ENCODE peak calls at places on chromosomes 16 and 17, in eight cellular contexts. V, F, Z, P, A, O, B and H are unnamed samples.

GRCh38 chr17:82598256-82599011 is 49.8 kb downstream of the WDR45B start:
- DNase-seq in V (no peak), F (no peak), Z (no peak), P (peak; percentile 75), A (no peak), O (peak; percentile 37), B (no peak), H (peak; percentile 59)

GRCh38 chr17:40448639-40449261 is 5.5 kb downstream of the IGFBP4 start:
- DNase-seq in V (no peak), F (peak; percentile 89), Z (no peak), P (no peak), A (no peak), O (peak; percentile 76), B (peak; percentile 76), H (no peak)

GRCh38 chr16:69107311-69107962 is 2.0 kb downstream of the HAS3 start:
- DNase-seq in V (peak; percentile 61), F (peak; percentile 74), Z (no peak), P (no peak), A (no peak), O (peak; percentile 67), B (peak; percentile 80), H (no peak)

GRCh38 chr17:77140166-77140877 is 447 bp upstream of the SEC14L1 start:
- DNase-seq in V (peak; percentile 99), F (peak; percentile 100), Z (peak; percentile 99), P (peak; percentile 100), A (peak; percentile 99), O (peak; percentile 100), B (peak; percentile 100), H (peak; percentile 99)

GRCh38 chr17:36085710-36086268 is 4.2 kb downstream of the CCL3 start:
- DNase-seq in V (no peak), F (no peak), Z (no peak), P (no peak), A (no peak), O (no peak), B (no peak), H (no peak)

GRCh38 chr17:82373731-82374625 is 2.4 kb downstream of the UTS2R start:
- DNase-seq in V (peak; percentile 48), F (no peak), Z (no peak), P (no peak), A (no peak), O (peak; percentile 14), B (no peak), H (peak; percentile 65)

GRCh38 chr17:43330876-43331639 is 67.7 kb upstream of the ARL4D start:
- DNase-seq in V (no peak), F (no peak), Z (no peak), P (no peak), A (no peak), O (no peak), B (no peak), H (no peak)

GRCh38 chr17:80847506-80848230 is 144.0 kb upstream of the CHMP6 start:
- DNase-seq in V (peak; percentile 48), F (peak; percentile 79), Z (no peak), P (no peak), A (peak; percentile 37), O (no peak), B (peak; percentile 57), H (no peak)

GRCh38 chr17:37672545-37673078 is 29.4 kb upstream of the DDX52 start:
- DNase-seq in V (no peak), F (no peak), Z (no peak), P (no peak), A (no peak), O (no peak), B (no peak), H (no peak)

GRCh38 chr16:19717319-19717718 is 708 bp downstream of the KNOP1 start:
- DNase-seq in V (no peak), F (no peak), Z (no peak), P (no peak), A (no peak), O (no peak), B (no peak), H (no peak)

GRCh38 chr16:3152273-3153076 is 17.6 kb downstream of the ZNF213 start:
- DNase-seq in V (peak; percentile 86), F (peak; percentile 95), Z (peak; percentile 88), P (peak; percentile 94), A (peak; percentile 74), O (peak; percentile 79), B (peak; percentile 87), H (peak; percentile 86)

GRCh38 chr17:42118545-42118944 is 2.6 kb downstream of the KAT2A start:
- DNase-seq in V (no peak), F (no peak), Z (no peak), P (no peak), A (peak; percentile 31), O (no peak), B (no peak), H (no peak)

GRCh38 chr17:80227156-80227555 is 6.9 kb downstream of the SLC26A11 start:
- DNase-seq in V (peak; percentile 8), F (no peak), Z (no peak), P (no peak), A (no peak), O (no peak), B (no peak), H (peak; percentile 16)

GRCh38 chr16:81140930-81141780 is 45.0 kb upstream of the GCSH start:
- DNase-seq in V (no peak), F (no peak), Z (no peak), P (no peak), A (no peak), O (no peak), B (no peak), H (no peak)

DNA sequence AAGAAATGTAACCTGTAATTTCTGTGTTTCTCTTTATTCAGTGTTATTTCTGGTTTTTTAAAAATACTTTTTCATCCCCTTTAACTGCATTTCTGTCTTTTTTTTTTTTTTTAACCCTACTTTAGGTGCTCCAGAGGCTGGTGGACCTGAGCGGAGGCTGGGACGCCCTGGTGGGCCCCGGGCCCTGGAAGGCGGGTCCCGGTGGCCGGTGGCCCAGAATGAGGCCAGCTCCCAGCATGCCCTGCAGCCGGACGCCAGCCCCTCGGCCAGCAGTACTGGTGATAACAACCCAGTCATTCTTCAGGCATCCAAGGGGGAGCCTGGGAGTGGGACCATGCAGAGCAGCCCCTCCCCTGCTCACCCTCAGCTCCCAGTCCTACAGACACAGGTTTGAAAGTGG is 1.5 kb downstream of the SRCAP start:
- DNase-seq in V (no peak), F (no peak), Z (no peak), P (no peak), A (no peak), O (no peak), B (no peak), H (no peak)
- H3K27ac ChIP-seq in V (no peak overlapping the region), F (no peak overlapping the region), Z (no peak overlapping the region), P (no peak overlapping the region), A (no peak overlapping the region), O (no peak overlapping the region), B (no peak overlapping the region), H (peak overlapping the region; percentile 8)

GRCh38 chr16:53091508-53092211 is 36.9 kb downstream of the CHD9 start:
- DNase-seq in V (peak; percentile 87), F (peak; percentile 55), Z (peak; percentile 43), P (no peak), A (no peak), O (peak; percentile 56), B (no peak), H (no peak)
- H3K27ac ChIP-seq in V (peak overlapping the region; percentile 80), F (peak overlapping the region; percentile 56), Z (peak overlapping the region; percentile 69), P (no peak overlapping the region), A (no peak overlapping the region), O (peak overlapping the region; percentile 86), B (peak overlapping the region; percentile 80), H (peak overlapping the region; percentile 82)

DNA sequence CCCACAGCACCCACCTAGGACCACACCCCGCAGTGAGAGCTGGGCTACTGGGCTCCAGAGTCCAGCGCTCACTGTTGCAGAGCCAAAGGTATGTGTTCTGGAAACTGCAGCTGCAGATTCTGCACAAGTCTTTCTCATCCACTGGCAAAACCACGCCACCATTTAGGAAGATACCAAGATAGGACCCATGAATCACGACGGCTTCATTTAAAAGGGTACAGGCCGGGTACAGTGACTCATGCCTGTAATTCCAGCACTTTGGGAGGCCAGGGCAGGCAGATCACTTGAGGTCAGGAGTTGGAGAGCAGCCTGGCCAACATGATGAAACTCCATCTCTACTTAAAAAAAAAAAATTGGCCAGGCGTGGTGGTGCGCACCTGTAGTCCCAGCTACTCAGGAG is 18.8 kb downstream of the FOXF1 start:
- DNase-seq in V (peak; percentile 60), F (no peak), Z (no peak), P (peak; percentile 33), A (no peak), O (no peak), B (peak; percentile 42), H (no peak)
- H3K27ac ChIP-seq in V (no peak overlapping the region), F (no peak overlapping the region), Z (peak overlapping the region; percentile 88), P (no peak overlapping the region), A (no peak overlapping the region), O (no peak overlapping the region), B (no peak overlapping the region), H (no peak overlapping the region)

DNA sequence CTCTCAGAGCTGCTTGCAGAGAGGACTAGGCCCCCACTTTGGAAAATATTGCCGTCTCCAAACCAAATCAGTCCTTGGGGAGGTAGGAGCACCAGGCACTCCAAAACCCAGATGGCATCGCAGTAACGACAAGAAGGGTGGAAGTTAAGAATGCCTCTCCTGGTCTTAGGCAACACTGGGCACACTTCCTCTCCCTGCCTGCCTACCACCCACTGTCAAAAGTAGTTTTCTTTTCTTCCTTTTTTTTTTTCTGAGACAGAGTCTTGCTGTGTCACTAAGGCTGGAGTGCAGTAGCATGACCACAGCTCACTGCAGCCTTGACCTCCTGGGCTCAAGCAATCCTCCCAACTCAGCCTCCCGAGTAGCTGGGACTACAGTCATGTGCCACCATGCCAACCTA is 47.2 kb downstream of the SRL start:
- DNase-seq in V (peak; percentile 22), F (no peak), Z (no peak), P (no peak), A (no peak), O (no peak), B (no peak), H (no peak)
- H3K27ac ChIP-seq in V (peak overlapping the region; percentile 46), F (no peak overlapping the region), Z (no peak overlapping the region), P (no peak overlapping the region), A (no peak overlapping the region), O (no peak overlapping the region), B (no peak overlapping the region), H (no peak overlapping the region)

GRCh38 chr17:54439816-54440215 is 460.8 kb upstream of the TOM1L1 start:
- DNase-seq in V (no peak), F (no peak), Z (no peak), P (no peak), A (no peak), O (no peak), B (no peak), H (no peak)
- H3K27ac ChIP-seq in V (no peak overlapping the region), F (no peak overlapping the region), Z (no peak overlapping the region), P (no peak overlapping the region), A (no peak overlapping the region), O (no peak overlapping the region), B (no peak overlapping the region), H (no peak overlapping the region)

GRCh38 chr17:48927978-48928716 is 16.5 kb downstream of the SNF8 start:
- DNase-seq in V (no peak), F (no peak), Z (no peak), P (no peak), A (no peak), O (no peak), B (no peak), H (no peak)
- H3K27ac ChIP-seq in V (no peak overlapping the region), F (no peak overlapping the region), Z (no peak overlapping the region), P (no peak overlapping the region), A (no peak overlapping the region), O (no peak overlapping the region), B (no peak overlapping the region), H (no peak overlapping the region)